ENCODE peak calls at places on chromosomes 7 and 10, in six cellular contexts. One of them, this sample, is unnamed.

GRCh38 chr7:3888096-3888495 is 587.0 kb downstream of the SDK1 start:
- DNase-seq in GM10248: no peak
- DNase-seq in HepG2: no peak
- DNase-seq in chondrocyte: no peak
- DNase-seq in endothelial cell: no peak
- DNase-seq in H9: no peak
- DNase-seq in this sample: no peak

GRCh38 chr7:5406957-5407930 is 16.4 kb downstream of the TNRC18 start:
- DNase-seq in chondrocyte: no peak
- DNase-seq in endothelial cell: no peak
- DNase-seq in HepG2: no peak
- DNase-seq in GM10248: no peak
- DNase-seq in H9: peak
- DNase-seq in this sample: no peak

GRCh38 chr7:44609829-44610228 is 3.4 kb downstream of the OGDH start:
- DNase-seq in GM10248: no peak
- DNase-seq in endothelial cell: no peak
- DNase-seq in H9: no peak
- DNase-seq in chondrocyte: no peak
- DNase-seq in HepG2: no peak
- DNase-seq in this sample: no peak

GRCh38 chr10:44689368-44689767 is 221.8 kb upstream of the TMEM72 start:
- DNase-seq in HepG2: no peak
- DNase-seq in chondrocyte: no peak
- DNase-seq in H9: peak
- DNase-seq in endothelial cell: no peak
- DNase-seq in GM10248: no peak
- DNase-seq in this sample: no peak

GRCh38 chr7:66929170-66929569 is 8.1 kb downstream of the TMEM248 start:
- DNase-seq in chondrocyte: no peak
- DNase-seq in H9: no peak
- DNase-seq in GM10248: no peak
- DNase-seq in HepG2: no peak
- DNase-seq in endothelial cell: no peak
- DNase-seq in this sample: no peak

GRCh38 chr7:96718107-96719003 is 8.7 kb upstream of the SEM1 start:
- DNase-seq in H9: no peak
- DNase-seq in endothelial cell: no peak
- DNase-seq in GM10248: no peak
- DNase-seq in chondrocyte: no peak
- DNase-seq in HepG2: no peak
- DNase-seq in this sample: no peak

GRCh38 chr7:47982610-47983009 is 3.2 kb upstream of the HUS1 start:
- DNase-seq in GM10248: no peak
- DNase-seq in endothelial cell: no peak
- DNase-seq in H9: no peak
- DNase-seq in chondrocyte: no peak
- DNase-seq in HepG2: no peak
- DNase-seq in this sample: no peak

GRCh38 chr10:93072225-93072712 is 1.4 kb upstream of the CYP26A1 start:
- DNase-seq in GM10248: no peak
- DNase-seq in HepG2: no peak
- DNase-seq in chondrocyte: no peak
- DNase-seq in H9: peak
- DNase-seq in endothelial cell: no peak
- DNase-seq in this sample: peak

GRCh38 chr7:38186593-38187314 is 8.7 kb downstream of the STARD3NL start:
- DNase-seq in endothelial cell: no peak
- DNase-seq in HepG2: no peak
- DNase-seq in H9: no peak
- DNase-seq in chondrocyte: no peak
- DNase-seq in GM10248: no peak
- DNase-seq in this sample: no peak

GRCh38 chr7:31408120-31408729 is 67.7 kb upstream of the NEUROD6 start:
- DNase-seq in GM10248: no peak
- DNase-seq in chondrocyte: no peak
- DNase-seq in HepG2: no peak
- DNase-seq in endothelial cell: no peak
- DNase-seq in H9: no peak
- DNase-seq in this sample: no peak

GRCh38 chr10:49257159-49257558 is 41.8 kb upstream of the C10orf71 start:
- DNase-seq in GM10248: peak
- DNase-seq in endothelial cell: no peak
- DNase-seq in HepG2: no peak
- DNase-seq in chondrocyte: no peak
- DNase-seq in H9: no peak
- DNase-seq in this sample: no peak

GRCh38 chr7:7641129-7641663 is 644 bp downstream of the UMAD1 start:
- DNase-seq in HepG2: peak
- DNase-seq in GM10248: no peak
- DNase-seq in chondrocyte: no peak
- DNase-seq in H9: peak
- DNase-seq in endothelial cell: peak
- DNase-seq in this sample: peak

GRCh38 chr10:122267849-122268737 is 3.0 kb upstream of the BTBD16 start:
- DNase-seq in HepG2: peak
- DNase-seq in H9: peak
- DNase-seq in GM10248: peak
- DNase-seq in endothelial cell: peak
- DNase-seq in chondrocyte: no peak
- DNase-seq in this sample: peak

GRCh38 chr10:79400567-79401004 is 44.8 kb downstream of the ZCCHC24 start:
- DNase-seq in chondrocyte: no peak
- DNase-seq in HepG2: peak
- DNase-seq in H9: peak
- DNase-seq in endothelial cell: peak
- DNase-seq in GM10248: peak
- DNase-seq in this sample: peak

GRCh38 chr10:88184543-88185297 is 321.3 kb downstream of the PTEN start:
- DNase-seq in GM10248: no peak
- DNase-seq in H9: no peak
- DNase-seq in HepG2: no peak
- DNase-seq in endothelial cell: no peak
- DNase-seq in chondrocyte: no peak
- DNase-seq in this sample: no peak

GRCh38 chr10:77560471-77560870 is 77.1 kb downstream of the KCNMA1 start:
- DNase-seq in endothelial cell: no peak
- DNase-seq in H9: no peak
- DNase-seq in chondrocyte: no peak
- DNase-seq in HepG2: no peak
- DNase-seq in GM10248: no peak
- DNase-seq in this sample: no peak

DNA sequence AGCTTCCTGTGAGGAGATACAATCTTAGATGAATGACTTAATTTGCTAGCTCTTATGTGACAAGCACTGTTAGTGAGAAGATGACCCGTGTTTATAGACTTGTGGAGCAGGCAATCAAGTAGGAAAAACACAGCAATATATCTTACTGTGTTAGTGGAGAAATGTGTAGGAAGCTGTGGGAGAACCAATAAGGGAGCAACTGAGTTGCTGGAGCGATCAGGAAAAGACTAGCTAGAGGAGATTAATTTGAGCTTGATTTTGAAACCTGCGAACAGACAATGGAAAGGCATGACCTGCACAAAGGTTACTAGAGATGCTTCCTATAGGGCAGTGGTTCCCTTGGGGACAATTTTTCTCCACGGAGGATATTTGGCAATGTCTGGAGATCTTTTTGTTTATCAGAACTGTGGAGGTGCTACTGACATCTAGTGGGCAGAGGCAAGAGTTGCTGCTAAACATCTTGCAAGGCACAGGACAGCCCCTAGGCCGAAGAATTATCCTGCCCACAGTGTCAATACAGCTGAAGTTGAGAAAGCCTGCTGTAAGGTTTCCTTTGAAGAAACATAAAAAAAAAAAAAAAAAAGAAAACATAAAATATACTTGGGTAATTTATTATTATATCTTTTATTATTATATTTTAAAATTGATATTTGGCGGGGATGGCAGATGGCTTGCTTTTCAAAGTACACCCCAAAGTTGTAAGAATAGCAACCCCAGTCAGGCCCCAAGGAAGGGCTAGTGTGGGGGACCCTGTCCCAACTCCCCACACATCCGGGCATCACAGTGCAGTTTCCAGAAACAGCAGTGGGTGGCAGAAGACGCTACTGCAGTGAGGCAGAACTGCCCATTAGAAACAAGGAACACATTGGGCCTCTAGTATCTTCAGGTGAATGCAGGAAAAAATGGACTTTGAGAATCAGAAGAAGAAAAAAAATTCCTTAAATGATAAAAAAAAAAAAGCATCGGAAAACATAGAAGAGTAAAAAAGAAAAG is 481.5 kb downstream of the SH2D4B start:
- DNase-seq in H9: peak
- DNase-seq in GM10248: peak
- DNase-seq in chondrocyte: no peak
- DNase-seq in endothelial cell: peak
- DNase-seq in HepG2: peak
- DNase-seq in this sample: peak
- TF ChIP-seq CTCF in H9: peak
- TF ChIP-seq CTCF in GM10248: peak
- TF ChIP-seq CTCF in chondrocyte: peak
- TF ChIP-seq CTCF in endothelial cell: peak
- TF ChIP-seq CTCF in HepG2: peak
- TF ChIP-seq CTCF in this sample: peak

GRCh38 chr10:132397036-132397541 is at the start of gene PWWP2B:
- DNase-seq in GM10248: no peak
- DNase-seq in chondrocyte: no peak
- DNase-seq in HepG2: no peak
- DNase-seq in H9: no peak
- DNase-seq in endothelial cell: peak
- DNase-seq in this sample: no peak

GRCh38 chr10:132394936-132395703 is 1.9 kb upstream of the PWWP2B start:
- DNase-seq in endothelial cell: no peak
- DNase-seq in chondrocyte: no peak
- DNase-seq in H9: no peak
- DNase-seq in HepG2: no peak
- DNase-seq in GM10248: no peak
- DNase-seq in this sample: no peak

GRCh38 chr10:132395704-132396494 is 1.1 kb upstream of the PWWP2B start:
- DNase-seq in H9: peak
- DNase-seq in endothelial cell: peak
- DNase-seq in HepG2: peak
- DNase-seq in chondrocyte: no peak
- DNase-seq in GM10248: no peak
- DNase-seq in this sample: no peak

GRCh38 chr10:132397671-132398565 is 918 bp downstream of the PWWP2B start:
- DNase-seq in chondrocyte: no peak
- DNase-seq in H9: no peak
- DNase-seq in GM10248: no peak
- DNase-seq in HepG2: no peak
- DNase-seq in endothelial cell: no peak
- DNase-seq in this sample: no peak

DNA sequence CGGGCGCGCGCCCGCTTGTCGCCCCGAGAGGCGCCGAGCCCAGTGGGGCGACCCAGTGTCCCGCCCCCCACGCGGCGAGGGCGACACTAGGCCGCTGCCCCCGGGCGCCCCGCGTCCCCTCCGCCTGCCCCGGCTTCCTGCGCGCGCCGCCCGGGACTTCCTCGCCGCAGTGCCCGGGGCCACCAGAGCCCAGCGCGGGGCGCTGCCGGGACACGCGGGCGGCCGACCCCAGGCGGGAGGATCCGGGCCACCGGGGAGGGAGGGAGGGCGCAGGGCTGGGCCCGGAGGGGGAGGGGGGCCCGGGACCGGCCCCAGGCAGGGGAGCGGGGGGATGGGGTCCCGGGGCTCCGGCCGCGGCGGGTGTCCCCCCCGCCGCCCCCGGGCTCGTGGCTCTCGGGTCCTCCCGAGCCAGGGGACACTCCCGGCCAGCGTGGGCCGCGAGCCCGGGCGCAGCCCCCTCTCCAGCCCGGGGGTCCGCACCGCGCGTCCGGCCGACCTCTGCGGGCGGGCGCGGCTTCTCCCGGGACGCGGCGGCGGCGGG is 435 bp upstream of the PWWP2B start:
- DNase-seq in chondrocyte: no peak
- DNase-seq in endothelial cell: peak
- DNase-seq in GM10248: peak
- DNase-seq in H9: no peak
- DNase-seq in HepG2: peak
- DNase-seq in this sample: peak
- TF ChIP-seq CTCF in chondrocyte: peak
- TF ChIP-seq CTCF in endothelial cell: peak
- TF ChIP-seq CTCF in GM10248: peak
- TF ChIP-seq CTCF in H9: peak
- TF ChIP-seq CTCF in HepG2: peak
- TF ChIP-seq CTCF in this sample: peak

DNA sequence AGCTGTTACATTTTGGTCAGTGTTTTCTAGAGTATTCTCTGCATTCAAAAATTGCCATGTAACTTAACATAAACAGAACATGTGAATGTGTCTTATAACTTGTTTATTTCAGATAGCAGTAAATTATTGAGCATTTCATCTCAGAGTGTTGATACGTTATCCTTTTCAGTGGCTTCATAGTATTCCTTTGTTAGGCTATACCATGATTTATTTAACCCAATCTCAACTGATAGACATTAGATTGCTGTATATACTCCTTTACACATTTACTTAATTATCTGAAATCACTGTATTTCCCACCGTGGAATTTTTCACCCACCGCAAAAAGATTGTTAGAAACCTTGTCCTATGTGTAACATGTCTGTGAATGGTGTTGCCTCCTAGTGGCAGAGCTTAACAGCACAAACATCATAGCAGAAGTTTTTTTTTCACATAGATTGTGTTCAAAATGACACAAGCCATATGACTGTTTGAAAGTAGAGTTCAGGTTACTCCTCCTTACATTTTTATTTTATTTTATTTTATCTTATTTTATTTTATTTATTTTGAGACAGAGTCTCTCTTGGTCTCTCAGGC is 21.4 kb downstream of the SLF2 start:
- DNase-seq in endothelial cell: peak
- DNase-seq in HepG2: peak
- DNase-seq in H9: no peak
- DNase-seq in chondrocyte: no peak
- DNase-seq in GM10248: peak
- DNase-seq in this sample: peak
- TF ChIP-seq CTCF in endothelial cell: peak
- TF ChIP-seq CTCF in HepG2: peak
- TF ChIP-seq CTCF in H9: peak
- TF ChIP-seq CTCF in chondrocyte: peak
- TF ChIP-seq CTCF in GM10248: peak
- TF ChIP-seq CTCF in this sample: peak

DNA sequence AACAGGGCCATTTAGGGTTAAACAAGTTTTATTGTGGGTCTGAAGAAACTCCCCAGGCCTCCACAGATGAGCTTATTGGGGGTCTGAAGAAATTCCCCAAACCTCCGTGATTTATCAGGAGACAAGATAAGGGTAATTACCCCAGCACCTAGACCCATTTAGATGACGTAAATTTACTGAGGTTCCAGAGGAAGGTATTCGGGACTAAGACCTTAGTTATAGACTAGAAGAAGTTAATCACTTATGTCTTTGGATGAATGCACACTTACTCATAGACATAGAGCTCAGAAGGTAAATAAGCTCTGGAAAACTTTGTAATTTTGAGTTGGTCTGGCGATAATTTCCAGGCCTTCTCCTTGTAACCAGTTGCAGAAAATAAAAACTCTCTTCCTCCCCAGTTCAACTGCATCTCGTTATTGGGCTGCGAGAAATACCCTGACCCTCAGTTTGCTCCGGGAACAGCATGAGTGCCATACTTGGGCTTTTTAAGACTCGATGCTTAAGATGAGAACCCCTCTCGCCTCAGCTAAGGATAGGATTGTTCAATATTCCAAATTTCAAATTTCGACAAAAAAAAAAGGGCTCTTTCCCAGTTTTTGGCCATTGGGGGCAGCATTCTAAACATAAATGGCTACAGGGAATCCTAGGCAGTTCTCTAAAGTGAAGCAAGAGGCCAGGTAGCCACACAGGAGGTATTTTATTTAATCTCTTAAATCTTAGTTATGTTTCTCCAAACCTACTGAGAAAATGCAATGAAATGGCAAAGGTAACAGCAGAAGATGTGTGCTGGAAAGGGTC is 74.7 kb upstream of the PFKP start:
- DNase-seq in endothelial cell: no peak
- DNase-seq in HepG2: no peak
- DNase-seq in H9: no peak
- DNase-seq in chondrocyte: no peak
- DNase-seq in GM10248: no peak
- DNase-seq in this sample: no peak
- TF ChIP-seq CTCF in endothelial cell: no peak
- TF ChIP-seq CTCF in HepG2: no peak
- TF ChIP-seq CTCF in H9: peak
- TF ChIP-seq CTCF in chondrocyte: peak
- TF ChIP-seq CTCF in GM10248: no peak
- TF ChIP-seq CTCF in this sample: no peak